ENCODE peak calls at places on chromosomes 12 and 14, in seven cellular contexts. Y, N, M, G, R, K and X are unnamed samples.

GRCh38 chr14:91361236-91361811 is 56.3 kb downstream of the CCDC88C start:
- DNase-seq in G (no peak), M (no peak), K (peak; percentile 81), R (no peak), Y (peak; percentile 34), N (no peak), X (peak; percentile 95)

GRCh38 chr12:94209240-94209639 is 60.9 kb downstream of the PLXNC1 start:
- DNase-seq in K (no peak), N (no peak), G (no peak), M (no peak), Y (no peak), R (no peak), X (no peak)

GRCh38 chr14:103093856-103094405 is 594 bp upstream of the EXOC3L4 start:
- DNase-seq in M (no peak), Y (no peak), N (no peak), R (no peak), K (no peak), G (no peak), X (no peak)

GRCh38 chr12:18158774-18159557 is 69.0 kb upstream of the RERGL start:
- DNase-seq in K (peak; percentile 54), N (peak; percentile 41), G (peak; percentile 64), M (no peak), Y (peak; percentile 25), R (peak; percentile 54), X (peak; percentile 11)

GRCh38 chr12:101885912-101886561 is 8.7 kb downstream of the DRAM1 start:
- DNase-seq in Y (no peak), K (no peak), R (no peak), G (no peak), N (no peak), M (no peak), X (no peak)

GRCh38 chr14:47009615-47010014 is 358.0 kb upstream of the RPL10L start:
- DNase-seq in G (peak; percentile 2), R (no peak), Y (no peak), N (no peak), M (no peak), K (no peak), X (no peak)

GRCh38 chr14:96275182-96276112 is 19.4 kb downstream of the BDKRB1 start:
- DNase-seq in G (peak; percentile 63), R (peak; percentile 92), N (peak; percentile 66), M (peak; percentile 68), Y (peak; percentile 90), K (peak; percentile 79), X (peak; percentile 45)

GRCh38 chr14:51592836-51593235 is 58.9 kb upstream of the FRMD6 start:
- DNase-seq in N (no peak), G (no peak), K (no peak), R (no peak), Y (no peak), M (no peak), X (no peak)

GRCh38 chr14:99698642-99699041 is 14.5 kb downstream of the CYP46A1 start:
- DNase-seq in G (no peak), M (no peak), K (no peak), Y (no peak), R (peak; percentile 32), N (no peak), X (no peak)

GRCh38 chr14:60691383-60692113 is 32.6 kb downstream of the SIX4 start:
- DNase-seq in R (no peak), G (no peak), K (no peak), M (no peak), Y (no peak), N (no peak), X (no peak)

GRCh38 chr12:30308010-30308717 is 387.5 kb downstream of the IPO8 start:
- DNase-seq in K (no peak), R (no peak), M (no peak), G (no peak), N (no peak), Y (no peak), X (peak; percentile 13)

GRCh38 chr12:52413787-52414345 is 7.7 kb upstream of the KRT82 start:
- DNase-seq in K (no peak), Y (no peak), R (peak; percentile 54), G (peak; percentile 33), M (no peak), N (peak; percentile 73), X (no peak)

GRCh38 chr14:38469156-38469555 is 213.3 kb upstream of the CLEC14A start:
- DNase-seq in M (no peak), R (no peak), K (peak; percentile 3), Y (peak; percentile 74), G (no peak), N (no peak), X (no peak)

GRCh38 chr12:13179159-13180074 is 17.1 kb upstream of the EMP1 start:
- DNase-seq in R (peak; percentile 80), M (no peak), K (peak; percentile 41), G (peak; percentile 60), N (peak; percentile 80), Y (peak; percentile 37), X (peak; percentile 29)

GRCh38 chr14:99266181-99267178 is 5.5 kb downstream of the BCL11B start:
- DNase-seq in R (peak; percentile 89), G (peak; percentile 81), K (peak; percentile 52), Y (peak; percentile 53), M (no peak), N (peak; percentile 78), X (peak; percentile 57)

DNA sequence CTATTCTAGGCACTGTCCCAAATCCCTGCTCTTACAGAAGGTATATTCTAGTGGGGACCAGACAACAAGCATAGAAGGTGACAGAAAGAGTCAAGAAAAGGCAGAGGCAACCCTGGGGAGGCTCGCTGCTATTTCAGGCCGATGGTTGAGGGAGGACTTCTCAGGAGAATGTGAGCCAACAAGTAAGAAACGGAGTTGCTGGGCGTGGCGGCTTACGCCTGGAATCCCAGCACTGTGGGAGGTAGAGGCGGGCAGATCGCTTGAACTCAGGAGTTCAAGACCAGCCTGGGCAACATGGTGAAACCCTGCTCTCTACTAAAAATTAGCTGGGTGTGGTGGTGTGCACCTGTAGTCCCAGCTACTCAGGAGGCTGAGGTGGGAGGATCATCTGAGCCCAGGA is 4.7 kb upstream of the GOLGA3 start:
- DNase-seq in K (no peak), N (no peak), Y (no peak), M (no peak), R (no peak), G (no peak), X (no peak)
- H3K4me1 ChIP-seq in K (no peaks in the 10 kb centered on the region), N (no peaks in the 10 kb centered on the region), Y (peaks cover 5% of the 10 kb centered on the region), M (no peaks in the 10 kb centered on the region), R (no peaks in the 10 kb centered on the region), G (no peaks in the 10 kb centered on the region), X (no peaks in the 10 kb centered on the region)

GRCh38 chr12:3216726-3217682 is 139.8 kb downstream of the TSPAN9 start:
- DNase-seq in K (peak; percentile 92), N (no peak), Y (peak; percentile 88), G (no peak), M (no peak), R (no peak), X (no peak)

GRCh38 chr12:3218846-3219632 is 141.9 kb downstream of the TSPAN9 start:
- DNase-seq in M (no peak), K (no peak), Y (no peak), N (no peak), G (no peak), R (no peak), X (no peak)

GRCh38 chr12:3217683-3218079 is 140.5 kb downstream of the TSPAN9 start:
- DNase-seq in M (no peak), N (no peak), Y (no peak), K (no peak), R (no peak), G (no peak), X (no peak)

GRCh38 chr12:3216097-3216496 is 138.9 kb downstream of the TSPAN9 start:
- DNase-seq in N (no peak), G (no peak), R (no peak), K (no peak), Y (peak; percentile 23), M (no peak), X (no peak)

DNA sequence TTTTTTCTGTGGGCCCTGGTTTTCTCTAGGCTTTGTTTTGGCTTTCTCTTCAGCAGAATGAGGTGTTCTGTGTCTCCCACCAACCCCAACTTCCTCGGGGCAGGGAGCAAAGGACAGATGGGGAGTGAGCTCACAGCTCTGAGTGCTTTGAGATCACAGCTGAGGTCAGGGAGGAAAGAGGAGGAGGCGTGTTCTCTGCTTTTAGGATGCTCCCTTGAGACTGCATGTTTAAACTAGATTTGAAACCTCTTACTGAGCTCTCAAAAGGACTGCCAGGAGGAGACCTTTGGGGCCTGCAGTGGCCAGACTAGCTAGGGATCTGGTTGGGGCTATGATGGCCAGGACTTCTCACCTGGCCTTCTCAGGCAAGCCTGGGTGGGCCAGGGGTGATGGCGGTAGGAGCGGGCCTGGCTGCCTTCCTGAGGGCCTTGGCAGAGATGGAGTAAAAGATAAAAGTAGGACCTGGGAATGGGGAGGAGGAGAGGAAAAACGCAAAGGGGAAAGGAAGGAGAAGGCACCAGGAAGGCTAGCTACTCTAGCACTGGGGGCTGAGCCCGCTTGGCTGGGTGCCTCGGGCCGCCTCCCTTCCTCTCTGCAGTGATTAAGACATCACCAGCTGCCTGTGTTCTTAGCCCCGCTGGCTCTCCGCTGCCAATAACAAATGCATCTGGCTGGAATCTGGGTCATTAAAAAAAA is 141.1 kb downstream of the TSPAN9 start:
- DNase-seq in G (no peak), N (no peak), K (peak; percentile 81), M (no peak), R (no peak), Y (peak; percentile 78), X (no peak)
- H3K79me1 ChIP-seq in G (no peaks in the 10 kb centered on the region), N (no peaks in the 10 kb centered on the region), K (peaks cover 19% of the 10 kb centered on the region), M (no peaks in the 10 kb centered on the region), R (no peaks in the 10 kb centered on the region), Y (peaks cover 15% of the 10 kb centered on the region), X (no peaks in the 10 kb centered on the region)

DNA sequence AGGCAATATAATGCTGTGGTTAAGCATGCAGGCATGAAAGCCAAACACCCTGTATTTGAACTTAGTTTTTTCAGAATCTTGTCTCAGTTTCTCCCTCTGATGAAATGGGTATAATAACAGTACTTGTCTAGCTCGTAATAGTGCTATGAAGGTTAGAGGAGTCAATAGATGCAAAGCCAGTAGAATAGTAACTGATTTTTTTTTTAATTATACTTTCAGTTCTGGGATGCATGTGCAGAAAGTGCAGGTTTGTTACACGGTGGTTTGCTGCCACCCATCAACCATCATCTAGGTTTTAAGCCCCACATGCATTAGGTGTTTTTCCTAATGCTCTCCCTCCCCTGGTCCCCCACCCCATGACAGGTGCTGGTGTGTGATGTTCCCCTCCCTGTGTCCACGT is 87.4 kb downstream of the CPNE8 start:
- DNase-seq in R (no peak), Y (no peak), N (no peak), G (no peak), K (no peak), M (no peak), X (no peak)
- H4K8ac ChIP-seq in R (no peak overlapping the region), Y (no peak overlapping the region), N (no peak overlapping the region), G (no peak overlapping the region), K (no peak overlapping the region), M (no peak overlapping the region), X (no peak overlapping the region)

GRCh38 chr14:68518910-68519686 is 273.8 kb downstream of the ZFP36L1 start:
- DNase-seq in K (no peak), Y (peak; percentile 63), N (no peak), M (no peak), R (no peak), G (no peak), X (peak; percentile 45)

GRCh38 chr14:68519788-68520187 is 273.1 kb downstream of the ZFP36L1 start:
- DNase-seq in R (no peak), Y (no peak), G (no peak), K (no peak), N (no peak), M (no peak), X (peak; percentile 30)

GRCh38 chr14:68516235-68516634 is 276.6 kb downstream of the ZFP36L1 start:
- DNase-seq in R (no peak), Y (no peak), G (no peak), M (no peak), K (no peak), N (no peak), X (no peak)

GRCh38 chr14:68520637-68521556 is 272.0 kb downstream of the ZFP36L1 start:
- DNase-seq in M (no peak), G (peak; percentile 93), Y (no peak), K (no peak), R (no peak), N (peak; percentile 78), X (peak; percentile 95)

GRCh38 chr14:68518180-68518579 is 274.7 kb downstream of the ZFP36L1 start:
- DNase-seq in K (no peak), G (no peak), N (no peak), R (no peak), Y (no peak), M (no peak), X (no peak)
- H3K4me1 ChIP-seq in K (peaks cover 13% of the 10 kb centered on the region), G (peaks cover 1% of the 10 kb centered on the region), N (peaks cover 4% of the 10 kb centered on the region), R (peaks cover 10% of the 10 kb centered on the region), Y (peaks cover 9% of the 10 kb centered on the region), M (peaks cover 29% of the 10 kb centered on the region), X (peaks cover 30% of the 10 kb centered on the region)